ENCODE peak calls at places on chromosome 19, in six cellular contexts. N is SK-N-SH, G is suprapubic skin, M is sigmoid colon, K is A549, P is K562. Z is an unnamed sample.

GRCh38 chr19:10520652-10521318 is 3.5 kb upstream of the S1PR5 start:
- DNase-seq in P (no peak), K (no peak), N (peak; percentile 37), G (no peak), M (no peak), Z (no peak)

GRCh38 chr19:12939292-12939606 is 840 bp downstream of the CALR start:
- DNase-seq in G (no peak), P (no peak), N (no peak), K (no peak), M (peak; percentile 78), Z (no peak)

GRCh38 chr19:50427997-50428425 is 4.7 kb upstream of the MYBPC2 start:
- DNase-seq in K (no peak), M (peak; percentile 94), G (peak; percentile 89), N (no peak), P (no peak), Z (peak; percentile 62)

GRCh38 chr19:49415810-49416200 is 7.4 kb downstream of the PTH2 start:
- DNase-seq in K (no peak), N (no peak), P (no peak), G (no peak), M (no peak), Z (no peak)

GRCh38 chr19:41131186-41131585 is 17.0 kb downstream of the CYP2F1 start:
- DNase-seq in G (no peak), M (no peak), N (no peak), K (no peak), P (no peak), Z (no peak)

GRCh38 chr19:28577199-28577598 is 635.8 kb downstream of the UQCRFS1 start:
- DNase-seq in G (no peak), N (no peak), K (no peak), M (no peak), P (no peak), Z (no peak)

GRCh38 chr19:50496189-50497029 is 14.6 kb downstream of the JOSD2 start:
- DNase-seq in N (peak; percentile 69), G (no peak), P (no peak), M (peak; percentile 60), K (no peak), Z (no peak)

GRCh38 chr19:37551123-37551993 is 43.2 kb downstream of the ZNF571 start:
- DNase-seq in P (peak; percentile 64), K (no peak), M (no peak), G (no peak), N (peak; percentile 95), Z (no peak)

GRCh38 chr19:45497791-45498190 is 452 bp upstream of the PPM1N start:
- DNase-seq in M (no peak), G (no peak), K (no peak), N (no peak), P (no peak), Z (no peak)

GRCh38 chr19:13764101-13764807 is at the start of gene MRI1:
- DNase-seq in N (peak; percentile 97), P (peak; percentile 92), K (peak; percentile 65), G (peak; percentile 89), M (peak; percentile 92), Z (peak; percentile 60)

GRCh38 chr19:29378126-29378525 is 147.7 kb upstream of the VSTM2B start:
- DNase-seq in G (peak; percentile 30), K (no peak), M (peak; percentile 25), N (no peak), P (no peak), Z (no peak)

GRCh38 chr19:40611096-40611495 is 9.9 kb downstream of the LTBP4 start:
- DNase-seq in P (no peak), N (no peak), M (no peak), K (no peak), G (no peak), Z (no peak)

GRCh38 chr19:45643927-45644771 is 5.0 kb upstream of the EML2 start:
- DNase-seq in M (no peak), N (peak; percentile 34), K (no peak), G (no peak), P (no peak), Z (no peak)

GRCh38 chr19:407501-408440 is 1.2 kb downstream of the C2CD4C start:
- DNase-seq in M (no peak), P (no peak), K (no peak), G (peak; percentile 59), N (peak; percentile 38), Z (no peak)

GRCh38 chr19:28885965-28886364 is 327.0 kb downstream of the UQCRFS1 start:
- DNase-seq in M (no peak), N (no peak), K (no peak), G (no peak), P (no peak), Z (no peak)

GRCh38 chr19:35345671-35346111 is 2.0 kb upstream of the FFAR1 start:
- DNase-seq in N (no peak), M (peak; percentile 41), K (no peak), P (no peak), G (peak; percentile 31), Z (no peak)

GRCh38 chr19:19098703-19099632 is 35.2 kb downstream of the SLC25A42 start:
- DNase-seq in N (no peak), K (no peak), M (no peak), G (no peak), P (no peak), Z (no peak)

GRCh38 chr19:13492128-13492527 is 14.2 kb downstream of the CACNA1A start:
- DNase-seq in K (no peak), N (no peak), M (no peak), G (no peak), P (no peak), Z (no peak)

GRCh38 chr19:18422530-18423191 is 3.5 kb downstream of the SSBP4 start:
- DNase-seq in P (no peak), K (no peak), N (no peak), G (no peak), M (no peak), Z (no peak)

GRCh38 chr19:36916991-36917390 is 859 bp downstream of the ZNF568 start:
- DNase-seq in P (no peak), N (peak; percentile 58), G (no peak), K (no peak), M (no peak), Z (no peak)

GRCh38 chr19:5193192-5193591 is 147.4 kb downstream of the PTPRS start:
- DNase-seq in G (no peak), N (no peak), M (no peak), P (no peak), K (no peak), Z (no peak)

GRCh38 chr19:35596366-35596999 is 10.5 kb downstream of the PMIS2 start:
- DNase-seq in M (no peak), N (peak; percentile 43), P (peak; percentile 39), G (no peak), K (peak; percentile 82), Z (no peak)

GRCh38 chr19:4045597-4046361 is 20.9 kb downstream of the ZBTB7A start:
- DNase-seq in M (no peak), P (no peak), N (no peak), K (no peak), G (no peak), Z (no peak)

GRCh38 chr19:3821857-3822364 is 35.7 kb upstream of the MATK start:
- DNase-seq in P (peak; percentile 93), N (peak; percentile 94), K (peak; percentile 60), G (no peak), M (no peak), Z (peak; percentile 26)

GRCh38 chr19:29837448-29837961 is 25.7 kb downstream of the CCNE1 start:
- DNase-seq in K (no peak), N (no peak), M (no peak), G (peak; percentile 36), P (no peak), Z (no peak)

GRCh38 chr19:15287496-15287895 is 44.8 kb downstream of the BRD4 start:
- DNase-seq in G (no peak), N (no peak), K (no peak), P (no peak), M (no peak), Z (no peak)

DNA sequence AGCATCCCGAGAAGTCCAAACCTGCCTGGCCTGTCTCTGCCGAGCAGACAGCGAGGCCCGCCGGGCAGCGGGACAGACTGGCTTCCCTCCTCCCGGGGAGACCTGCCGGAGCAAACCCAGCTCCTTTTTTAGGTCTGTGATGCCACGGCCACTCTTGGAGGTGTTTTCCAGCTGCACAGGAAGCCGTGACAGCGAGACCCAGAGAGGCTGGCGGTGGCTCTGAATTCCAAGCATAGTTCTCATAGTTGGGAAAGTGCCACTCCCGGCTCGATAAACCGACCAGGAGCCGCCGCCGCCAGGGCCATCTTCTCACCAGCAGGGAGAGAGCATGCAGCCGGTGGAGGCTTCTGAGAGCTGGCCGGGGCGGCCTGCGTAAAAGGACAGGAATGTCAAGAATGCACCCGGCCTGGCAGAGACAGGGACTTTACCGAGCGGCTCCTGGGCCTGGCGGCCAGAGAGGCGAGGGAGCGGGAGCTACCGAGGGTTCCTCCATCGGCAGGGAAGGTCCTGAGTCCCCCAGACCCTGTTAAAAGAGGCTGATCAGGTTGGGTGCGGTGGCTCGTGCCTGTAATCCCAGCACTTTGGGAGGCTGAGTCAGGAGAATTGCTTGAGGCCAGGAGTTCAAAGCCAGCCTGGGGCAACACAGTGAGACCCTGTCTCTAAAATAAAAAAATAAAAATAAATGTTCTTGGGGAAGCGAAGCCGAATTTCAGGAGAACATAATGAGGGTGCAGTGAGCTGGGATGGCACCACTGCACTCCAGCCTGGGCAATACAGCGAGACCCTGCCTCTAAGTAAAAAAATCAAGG is 64.9 kb downstream of the GADD45B start:
- DNase-seq in N (no peak), P (no peak), M (peak; percentile 98), G (peak; percentile 93), K (peak; percentile 87), Z (peak; percentile 73)
- TF ChIP-seq EP300 in N (peak; percentile 93), P (no peak), M (peak; percentile 43), G (no peak), K (peak; percentile 91), Z (peak; percentile 81)

DNA sequence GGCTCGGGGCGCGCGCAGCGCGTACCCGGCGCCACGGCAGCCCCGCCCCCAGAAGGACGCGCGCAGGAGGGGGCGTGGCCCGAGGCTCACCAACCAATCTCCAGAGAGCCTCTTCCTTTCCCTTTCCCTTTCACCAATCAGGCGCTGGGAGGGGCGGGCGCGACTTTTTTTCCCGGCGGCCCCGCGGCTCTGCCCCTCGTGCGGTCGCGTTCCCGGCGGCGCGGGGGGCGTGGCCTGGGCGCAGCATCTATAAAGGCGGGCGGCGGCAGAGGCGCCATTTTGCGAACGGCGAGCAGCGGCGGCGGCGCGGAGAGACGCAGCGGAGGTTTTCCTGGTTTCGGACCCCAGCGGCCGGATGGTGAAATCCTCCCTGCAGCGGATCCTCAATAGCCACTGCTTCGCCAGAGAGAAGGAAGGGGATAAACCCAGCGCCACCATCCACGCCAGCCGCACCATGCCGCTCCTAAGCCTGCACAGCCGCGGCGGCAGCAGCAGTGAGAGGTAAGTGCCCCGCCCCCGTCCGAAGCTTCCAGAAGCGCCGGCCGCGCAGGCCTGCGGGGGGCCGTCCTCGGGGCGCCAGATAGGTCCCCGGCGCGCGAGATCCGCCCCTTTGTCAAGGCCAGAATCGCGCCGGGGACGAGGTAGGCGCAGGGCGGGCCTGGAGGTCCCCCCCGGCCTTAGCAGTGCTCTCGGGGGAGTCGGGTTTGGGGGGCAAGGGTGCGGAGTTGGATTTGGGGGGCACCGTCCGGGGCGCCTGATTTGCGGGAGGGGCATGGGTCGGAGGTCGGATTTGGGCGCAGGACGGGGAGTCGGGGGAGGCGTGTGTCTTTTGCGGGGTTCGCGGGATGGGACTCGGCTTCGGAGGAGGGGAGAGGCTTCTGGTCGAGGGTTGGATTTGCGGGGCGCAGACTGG is 12.5 kb downstream of the PEAK3 start:
- DNase-seq in P (peak; percentile 95), M (peak; percentile 99), G (peak; percentile 99), K (peak; percentile 95), N (peak; percentile 100), Z (peak; percentile 92)
- TF ChIP-seq EP300 in P (no peak), M (no peak), G (no peak), K (no peak), N (no peak), Z (peak; percentile 100)

GRCh38 chr19:16327911-16328823 is 3.5 kb downstream of the KLF2 start:
- DNase-seq in M (peak; percentile 96), P (no peak), G (peak; percentile 93), N (no peak), K (no peak), Z (peak; percentile 92)
- TF ChIP-seq EP300 in M (peak; percentile 74), P (no peak), G (peak; percentile 44), N (no peak), K (no peak), Z (peak; percentile 97)

GRCh38 chr19:47436712-47437401 is 17.5 kb upstream of the MEIS3 start:
- DNase-seq in M (peak; percentile 88), G (peak; percentile 85), N (peak; percentile 86), P (peak; percentile 80), K (peak; percentile 86), Z (peak; percentile 82)
- TF ChIP-seq EP300 in M (no peak), G (no peak), N (no peak), P (no peak), K (no peak), Z (no peak)

Z was measured in tibial nerve.